ENCODE peak calls at places on chromosomes 16 and 17, in six cellular contexts. S is transverse colon, V is heart left ventricle, E is tibial nerve, X is esophagus muscularis mucosa, L is adrenal gland. M is an unnamed sample.

GRCh38 chr17:20989991-20990855 is 52.6 kb downstream of the USP22 start:
- DNase-seq in S (no peak), V (no peak), E (no peak), X (no peak), L (no peak), M (no peak)

GRCh38 chr16:85398050-85398451 is 215.1 kb upstream of the GSE1 start:
- DNase-seq in S (no peak), V (peak; percentile 11), E (peak; percentile 5), X (no peak), L (peak; percentile 12), M (no peak)

GRCh38 chr16:2145843-2146242 is 2.6 kb upstream of the RAB26 start:
- DNase-seq in S (no peak), V (no peak), E (no peak), X (no peak), L (no peak), M (no peak)

GRCh38 chr17:41811549-41812175 is at the start of gene P3H4:
- DNase-seq in S (peak; percentile 87), V (peak; percentile 74), E (peak; percentile 60), X (no peak), L (peak; percentile 71), M (no peak)

GRCh38 chr17:20203761-20204263 is 194.7 kb downstream of the SPECC1 start:
- DNase-seq in S (no peak), V (no peak), E (no peak), X (no peak), L (no peak), M (no peak)

GRCh38 chr17:73297934-73298861 is 13.6 kb downstream of the CDC42EP4 start:
- DNase-seq in S (no peak), V (no peak), E (no peak), X (no peak), L (no peak), M (no peak)

GRCh38 chr16:23254338-23254737 is 47.8 kb upstream of the SCNN1B start:
- DNase-seq in S (no peak), V (no peak), E (no peak), X (no peak), L (no peak), M (no peak)

GRCh38 chr16:86077243-86077940 is 178.4 kb downstream of the IRF8 start:
- DNase-seq in S (no peak), V (no peak), E (no peak), X (no peak), L (no peak), M (no peak)

GRCh38 chr17:21018894-21019293 is 23.9 kb downstream of the USP22 start:
- DNase-seq in S (no peak), V (no peak), E (no peak), X (no peak), L (no peak), M (no peak)

GRCh38 chr16:71916397-71916920 is 21.1 kb downstream of the IST1 start:
- DNase-seq in S (no peak), V (no peak), E (no peak), X (no peak), L (peak; percentile 39), M (no peak)

GRCh38 chr16:72783716-72784320 is 264.1 kb downstream of the ZFHX3 start:
- DNase-seq in S (no peak), V (no peak), E (no peak), X (peak; percentile 10), L (no peak), M (no peak)

GRCh38 chr17:21677911-21678310 is 14.4 kb upstream of the KCNJ18 start:
- DNase-seq in S (no peak), V (no peak), E (no peak), X (no peak), L (no peak), M (no peak)

GRCh38 chr16:86978445-86979030 is 338.7 kb downstream of the C16orf95 start:
- DNase-seq in S (no peak), V (no peak), E (no peak), X (no peak), L (no peak), M (no peak)

GRCh38 chr16:74024997-74025396 is 271.6 kb upstream of the PSMD7 start:
- DNase-seq in S (no peak), V (no peak), E (no peak), X (no peak), L (no peak), M (no peak)

GRCh38 chr16:66750279-66751134 is 902 bp downstream of the DYNC1LI2 start:
- DNase-seq in S (no peak), V (no peak), E (no peak), X (no peak), L (no peak), M (no peak)

GRCh38 chr16:46991729-46992704 is 18.5 kb upstream of the DNAJA2 start:
- DNase-seq in S (no peak), V (no peak), E (no peak), X (no peak), L (no peak), M (no peak)

GRCh38 chr16:52577130-52577706 is 30.3 kb upstream of the TOX3 start:
- DNase-seq in S (no peak), V (no peak), E (no peak), X (no peak), L (no peak), M (no peak)

GRCh38 chr16:52578007-52578828 is 31.3 kb upstream of the TOX3 start:
- DNase-seq in S (no peak), V (no peak), E (no peak), X (no peak), L (no peak), M (no peak)

GRCh38 chr16:52578829-52579193 is 31.9 kb upstream of the TOX3 start:
- DNase-seq in S (no peak), V (no peak), E (no peak), X (no peak), L (no peak), M (no peak)

GRCh38 chr16:52581530-52581929 is 34.6 kb upstream of the TOX3 start:
- DNase-seq in S (no peak), V (no peak), E (no peak), X (no peak), L (no peak), M (no peak)

DNA sequence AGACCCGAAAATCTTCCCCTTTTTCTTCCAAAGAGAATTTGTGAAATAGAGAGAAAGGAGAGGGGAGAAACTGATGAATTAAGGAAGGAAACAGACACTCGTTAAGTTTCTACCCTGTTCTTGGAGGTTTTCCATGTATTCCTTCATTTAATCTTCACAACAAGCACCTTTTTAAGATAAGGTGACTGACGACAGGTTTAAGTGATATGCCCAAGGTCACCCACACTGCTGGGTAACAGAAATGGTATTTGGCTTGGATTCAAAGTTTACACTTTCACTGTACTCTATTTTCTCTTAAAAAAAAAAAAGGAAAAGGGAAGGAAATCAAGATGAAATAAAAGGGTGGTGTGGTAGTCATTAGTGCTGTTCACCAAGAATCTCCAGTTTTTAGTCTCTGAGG is 33.5 kb upstream of the TOX3 start:
- DNase-seq in S (no peak), V (no peak), E (no peak), X (no peak), L (no peak), M (no peak)
- H3K4me1 ChIP-seq in S (peaks cover 28% of the 10 kb centered on the region), V (no peaks in the 10 kb centered on the region), E (no peaks in the 10 kb centered on the region), X (no peaks in the 10 kb centered on the region), L (no peaks in the 10 kb centered on the region), M (no peaks in the 10 kb centered on the region)

GRCh38 chr16:53504161-53504663 is 1.2 kb upstream of the AKTIP start:
- DNase-seq in S (peak; percentile 43), V (peak; percentile 67), E (no peak), X (peak; percentile 92), L (peak; percentile 53), M (no peak)
- TF ChIP-seq POLR2A in S (no peak), V (no peak), E (no peak), X (no peak), L (no peak), M (no peak)

DNA sequence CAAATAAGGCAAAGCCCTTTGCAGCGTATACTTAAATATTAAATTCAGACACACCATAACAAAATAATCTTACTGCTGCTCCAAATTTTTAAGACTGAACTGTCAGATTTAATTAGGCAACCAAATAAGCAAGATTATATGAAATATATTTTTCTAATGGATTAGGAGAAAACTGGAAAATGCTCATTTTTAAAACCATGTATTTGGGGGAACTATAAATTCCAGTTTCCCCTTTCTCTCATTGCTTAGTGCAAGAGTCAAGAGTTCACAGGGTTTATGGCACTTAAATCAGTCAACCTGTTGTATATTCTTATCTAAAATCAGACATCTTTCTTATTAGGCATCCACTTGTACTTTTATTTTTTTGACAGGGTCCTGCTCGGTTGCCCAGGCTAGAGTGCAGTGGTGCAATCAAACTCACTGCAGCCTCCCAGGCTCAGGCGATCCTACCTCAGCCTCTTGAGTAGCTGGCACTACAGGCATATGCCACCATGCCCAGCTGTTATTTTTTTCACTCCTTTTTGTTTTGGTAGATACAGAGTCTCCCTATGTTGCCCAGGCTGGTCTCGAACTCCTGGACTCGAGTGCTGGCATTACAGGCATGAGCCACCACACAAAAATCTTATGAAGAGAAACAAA is 2.1 kb upstream of the KANSL1 start:
- DNase-seq in S (no peak), V (no peak), E (no peak), X (no peak), L (no peak), M (no peak)
- H3K27ac ChIP-seq in S (peak overlapping the region; percentile 100), V (no peak overlapping the region), E (no peak overlapping the region), X (no peak overlapping the region), L (no peak overlapping the region), M (no peak overlapping the region)

GRCh38 chr17:77326636-77327035 is 185.9 kb downstream of the SEC14L1 start:
- DNase-seq in S (no peak), V (peak; percentile 7), E (peak; percentile 9), X (no peak), L (no peak), M (no peak)
- H3K4me1 ChIP-seq in S (peaks cover 78% of the 10 kb centered on the region), V (peaks cover 33% of the 10 kb centered on the region), E (no peaks in the 10 kb centered on the region), X (peaks cover 74% of the 10 kb centered on the region), L (peaks cover 45% of the 10 kb centered on the region), M (peaks cover 59% of the 10 kb centered on the region)

M was measured in esophagus squamous epithelium.